ENCODE peak calls at places on chromosomes 13 and 19, in eight cellular contexts. J, O, Z, M, Q, A, C and R are unnamed samples.

GRCh38 chr13:110696776-110697175 is 9.1 kb downstream of the CARS2 start:
- DNase-seq in Z (no peak), J (no peak), Q (no peak), C (no peak), O (no peak), A (no peak), M (no peak), R (no peak)

GRCh38 chr13:63367522-63368198 is 1952.0 kb upstream of the PCDH20 start:
- DNase-seq in A (no peak), Z (no peak), Q (no peak), J (no peak), C (no peak), M (no peak), O (no peak), R (no peak)

GRCh38 chr19:38209671-38210457 is 14.2 kb downstream of the DPF1 start:
- DNase-seq in O (no peak), C (no peak), J (peak; percentile 68), Q (peak; percentile 35), Z (no peak), M (no peak), A (no peak), R (no peak)

GRCh38 chr19:11169896-11170678 is 14.5 kb upstream of the SPC24 start:
- DNase-seq in A (no peak), O (no peak), C (no peak), M (no peak), Z (no peak), J (no peak), Q (no peak), R (no peak)

GRCh38 chr13:101267656-101268055 is 148.7 kb downstream of the NALCN start:
- DNase-seq in C (no peak), Z (no peak), A (no peak), O (no peak), Q (peak; percentile 88), J (no peak), M (no peak), R (no peak)

GRCh38 chr19:49809155-49809986 is 3.7 kb downstream of the FUZ start:
- DNase-seq in J (peak; percentile 53), C (no peak), M (peak; percentile 49), A (no peak), Z (peak; percentile 57), Q (peak; percentile 57), O (peak; percentile 65), R (peak; percentile 87)

GRCh38 chr19:16447015-16447384 is 24.8 kb downstream of the EPS15L1 start:
- DNase-seq in Z (no peak), C (peak; percentile 42), O (peak; percentile 81), J (peak; percentile 96), M (peak; percentile 49), Q (peak; percentile 82), A (peak; percentile 68), R (peak; percentile 90)

GRCh38 chr13:77980592-77980991 is 62.0 kb upstream of the EDNRB start:
- DNase-seq in Q (peak; percentile 76), J (peak; percentile 81), O (no peak), Z (no peak), M (no peak), C (no peak), A (no peak), R (no peak)

GRCh38 chr19:41219924-41220567 is 1.0 kb downstream of the AXL start:
- DNase-seq in Q (peak; percentile 53), M (no peak), Z (no peak), C (no peak), J (peak; percentile 80), O (no peak), A (no peak), R (no peak)

GRCh38 chr19:16871870-16872269 is 16.9 kb upstream of the F2RL3 start:
- DNase-seq in M (no peak), A (no peak), O (no peak), Z (no peak), C (no peak), Q (no peak), J (no peak), R (no peak)

GRCh38 chr19:38766276-38767047 is 6.9 kb downstream of the LGALS7 start:
- DNase-seq in Q (no peak), Z (no peak), C (no peak), A (no peak), O (no peak), M (no peak), J (no peak), R (no peak)

GRCh38 chr19:48926909-48927308 is 6.6 kb upstream of the DHDH start:
- DNase-seq in Z (no peak), C (peak; percentile 66), O (no peak), A (no peak), Q (peak; percentile 92), M (peak; percentile 47), J (peak; percentile 93), R (no peak)

GRCh38 chr13:31046711-31047279 is 114.3 kb downstream of the TEX26 start:
- DNase-seq in C (no peak), Q (peak; percentile 20), Z (no peak), M (no peak), O (no peak), A (no peak), J (peak; percentile 19), R (no peak)

GRCh38 chr13:90382425-90382824 is 965.1 kb upstream of the MIR17HG start:
- DNase-seq in M (no peak), A (no peak), Z (no peak), Q (no peak), J (no peak), O (no peak), C (no peak), R (no peak)

GRCh38 chr13:109389892-109390345 is 396.5 kb downstream of the IRS2 start:
- DNase-seq in A (no peak), C (no peak), J (peak; percentile 48), Z (no peak), M (no peak), Q (no peak), O (no peak), R (no peak)

GRCh38 chr13:27425151-27425917 is 915 bp downstream of the GTF3A start:
- DNase-seq in C (no peak), M (no peak), J (peak; percentile 5), Z (no peak), Q (no peak), O (peak; percentile 25), A (no peak), R (no peak)

GRCh38 chr19:12555456-12555930 is 4.2 kb upstream of the ZNF564 start:
- DNase-seq in J (no peak), Q (no peak), M (no peak), O (no peak), C (no peak), Z (no peak), A (no peak), R (no peak)

GRCh38 chr19:7370546-7370945 is 21.8 kb downstream of the ARHGEF18 start:
- DNase-seq in C (no peak), A (no peak), M (no peak), Q (no peak), O (no peak), Z (no peak), J (no peak), R (no peak)

GRCh38 chr19:18669883-18670282 is 13.6 kb upstream of the CRTC1 start:
- DNase-seq in Q (no peak), O (no peak), J (no peak), Z (no peak), A (no peak), C (no peak), M (no peak), R (no peak)